ENCODE peak calls at places on chromosomes 2 and 18, in seven cellular contexts. F, Y, K, G, S, B and X are unnamed samples.

GRCh38 chr2:16513626-16514025 is 152.0 kb downstream of the CYRIA start:
- DNase-seq in K (no peak), B (no peak), F (no peak), S (no peak), Y (no peak), G (no peak), X (no peak)

GRCh38 chr18:63518178-63519012 is 23.8 kb upstream of the SERPINB12 start:
- DNase-seq in G (peak; percentile 36), F (peak; percentile 45), S (peak; percentile 66), B (peak; percentile 70), K (peak; percentile 89), Y (peak; percentile 70), X (peak; percentile 59)

GRCh38 chr2:240794178-240794721 is 25.8 kb downstream of the KIF1A start:
- DNase-seq in G (no peak), K (no peak), S (no peak), F (peak; percentile 16), Y (no peak), B (no peak), X (no peak)

GRCh38 chr2:122019729-122020128 is 264.3 kb downstream of the TSN start:
- DNase-seq in S (peak; percentile 72), F (peak; percentile 66), K (no peak), B (no peak), Y (no peak), G (no peak), X (no peak)

GRCh38 chr2:128410035-128410757 is 91.5 kb upstream of the HS6ST1 start:
- DNase-seq in F (no peak), S (peak; percentile 12), B (no peak), Y (peak; percentile 51), K (no peak), G (no peak), X (no peak)

GRCh38 chr2:132438650-132439030 is 22.0 kb downstream of the GPR39 start:
- DNase-seq in G (no peak), Y (no peak), S (no peak), F (no peak), K (no peak), B (peak; percentile 97), X (peak; percentile 99)

GRCh38 chr2:66851449-66851872 is 416.5 kb downstream of the MEIS1 start:
- DNase-seq in S (no peak), Y (no peak), B (peak; percentile 99), F (peak; percentile 70), K (no peak), G (no peak), X (peak; percentile 67)

GRCh38 chr18:9475643-9476580 is 599 bp downstream of the RALBP1 start:
- DNase-seq in K (peak; percentile 12), S (no peak), G (peak; percentile 85), Y (no peak), F (no peak), B (peak; percentile 39), X (peak; percentile 39)

GRCh38 chr2:227890495-227891079 is 19.2 kb downstream of the DAW1 start:
- DNase-seq in B (peak; percentile 61), F (no peak), K (peak; percentile 75), Y (no peak), G (peak; percentile 17), S (no peak), X (no peak)

GRCh38 chr2:156182132-156182531 is 150.4 kb downstream of the NR4A2 start:
- DNase-seq in K (no peak), B (no peak), S (peak; percentile 76), F (peak; percentile 45), G (no peak), Y (no peak), X (peak; percentile 95)

GRCh38 chr2:12096425-12096824 is 350.0 kb downstream of the LPIN1 start:
- DNase-seq in S (no peak), G (no peak), K (no peak), Y (no peak), F (no peak), B (no peak), X (no peak)

GRCh38 chr2:215879977-215880940 is 133.1 kb downstream of the MREG start:
- DNase-seq in S (no peak), Y (no peak), F (no peak), G (no peak), K (no peak), B (peak; percentile 68), X (no peak)

GRCh38 chr2:73588177-73588576 is 54.0 kb downstream of the NAT8 start:
- DNase-seq in G (no peak), B (no peak), S (no peak), F (no peak), Y (no peak), K (no peak), X (no peak)

GRCh38 chr2:232269867-232270266 is 108.7 kb upstream of the ALPP start:
- DNase-seq in B (no peak), S (no peak), K (no peak), Y (no peak), G (no peak), F (no peak), X (no peak)

GRCh38 chr2:47303341-47304148 is 99.4 kb upstream of the MSH2 start:
- DNase-seq in S (no peak), B (peak; percentile 29), F (no peak), Y (no peak), K (no peak), G (no peak), X (no peak)

GRCh38 chr2:61272421-61273070 is 110.6 kb downstream of the C2orf74 start:
- DNase-seq in G (no peak), S (no peak), B (peak; percentile 20), Y (no peak), K (no peak), F (no peak), X (no peak)

GRCh38 chr2:10126627-10127026 is 4.1 kb downstream of the RRM2 start:
- DNase-seq in G (no peak), Y (no peak), B (peak; percentile 83), S (no peak), K (no peak), F (peak; percentile 31), X (no peak)

GRCh38 chr2:70921839-70922590 is 13.7 kb upstream of the ATP6V1B1 start:
- DNase-seq in G (no peak), K (no peak), S (no peak), B (peak; percentile 33), F (no peak), Y (no peak), X (no peak)

GRCh38 chr2:162318280-162319222 is at the start of gene IFIH1:
- DNase-seq in Y (peak; percentile 92), B (peak; percentile 89), S (peak; percentile 92), K (peak; percentile 71), G (peak; percentile 18), F (peak; percentile 85), X (peak; percentile 92)

DNA sequence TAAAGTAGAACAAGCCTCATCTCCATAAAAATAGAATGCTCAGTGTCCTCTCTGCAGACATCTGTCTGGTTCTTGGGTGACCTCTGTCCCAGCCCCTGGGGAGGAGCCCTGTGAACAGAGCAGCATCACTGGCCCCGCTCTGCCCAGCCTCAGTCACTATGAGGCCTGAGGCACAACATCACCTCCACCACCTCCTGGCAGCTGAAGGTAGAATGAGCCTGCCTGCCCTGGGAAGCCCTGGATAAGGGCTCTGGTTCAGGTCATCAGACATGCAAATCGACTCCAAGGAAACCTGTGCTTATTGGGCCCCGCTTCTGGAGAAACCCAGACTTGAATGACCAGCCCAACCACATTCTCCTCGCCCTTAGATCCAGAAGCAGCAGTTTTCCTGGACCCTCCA is 229.5 kb downstream of the ANKRD36B start:
- DNase-seq in F (no peak), B (no peak), S (no peak), G (no peak), Y (no peak), K (no peak), X (no peak)
- H3K4me1 ChIP-seq in F (no peaks in the 10 kb centered on the region), B (no peaks in the 10 kb centered on the region), S (no peaks in the 10 kb centered on the region), G (no peaks in the 10 kb centered on the region), Y (no peaks in the 10 kb centered on the region), K (peaks cover 8% of the 10 kb centered on the region), X (no peaks in the 10 kb centered on the region)

GRCh38 chr2:219140726-219141125 is 19.9 kb downstream of the NHEJ1 start:
- DNase-seq in S (no peak), G (no peak), F (no peak), B (no peak), Y (no peak), K (no peak), X (no peak)

DNA sequence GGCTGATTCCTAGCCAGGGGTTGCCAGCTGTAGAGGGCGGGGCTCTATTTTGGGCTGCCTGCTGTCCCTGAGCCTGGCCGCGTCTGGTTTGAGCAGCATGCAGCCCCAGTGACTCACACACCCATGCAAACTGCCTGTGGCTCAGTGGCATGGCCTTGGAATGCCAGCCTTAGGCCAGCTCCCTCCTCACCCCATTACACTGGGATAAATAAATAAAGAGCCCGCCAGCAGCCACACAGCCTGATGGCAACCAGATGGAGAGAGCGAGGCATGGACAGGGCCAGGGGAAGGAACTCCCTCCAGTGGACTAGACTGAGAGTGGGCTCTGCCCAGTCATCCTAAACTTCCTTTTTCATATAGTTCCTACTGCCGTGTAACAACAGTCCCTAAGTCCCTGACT is 18.3 kb downstream of the NHEJ1 start:
- DNase-seq in G (no peak), B (peak; percentile 67), K (no peak), F (no peak), S (no peak), Y (no peak), X (no peak)
- TF ChIP-seq CTCF in G (no peak), B (peak; percentile 33), K (peak; percentile 14), F (no peak), S (no peak), Y (no peak), X (no peak)

GRCh38 chr2:105510761-105511669 is 112.2 kb upstream of the FHL2 start:
- DNase-seq in S (no peak), Y (no peak), G (no peak), K (no peak), F (no peak), B (peak; percentile 50), X (no peak)

GRCh38 chr2:105504459-105504858 is 105.6 kb upstream of the FHL2 start:
- DNase-seq in G (no peak), K (no peak), F (no peak), B (no peak), S (no peak), Y (no peak), X (no peak)

GRCh38 chr2:105509271-105510086 is 110.6 kb upstream of the FHL2 start:
- DNase-seq in G (no peak), S (no peak), K (no peak), F (no peak), Y (no peak), B (no peak), X (no peak)
- H3K27ac ChIP-seq in G (no peak overlapping the region), S (no peak overlapping the region), K (no peak overlapping the region), F (no peak overlapping the region), Y (no peak overlapping the region), B (no peak overlapping the region), X (no peak overlapping the region)

DNA sequence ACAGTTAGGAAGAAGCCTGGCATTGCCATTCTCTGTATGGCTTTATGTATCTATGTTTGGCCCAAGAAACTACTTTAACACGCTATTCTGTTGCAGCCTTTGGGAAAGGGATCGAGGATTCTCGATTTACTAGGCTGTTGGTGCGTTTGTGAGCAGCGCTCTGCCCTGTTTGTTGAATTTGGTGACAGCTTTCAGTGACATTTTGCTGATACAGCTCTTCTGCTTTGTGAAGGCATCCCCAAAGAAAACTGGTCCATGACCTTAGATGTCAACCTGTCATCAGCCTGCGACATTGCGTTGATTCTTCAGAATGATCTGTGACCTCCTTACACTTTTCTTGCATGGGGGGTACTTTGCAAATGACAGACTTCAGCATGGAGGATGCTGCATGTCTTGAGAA is 431.5 kb downstream of the ARHGAP15 start:
- DNase-seq in F (no peak), B (no peak), G (no peak), Y (no peak), K (no peak), S (no peak), X (no peak)
- H3K4me1 ChIP-seq in F (no peaks in the 10 kb centered on the region), B (no peaks in the 10 kb centered on the region), G (no peaks in the 10 kb centered on the region), Y (no peaks in the 10 kb centered on the region), K (no peaks in the 10 kb centered on the region), S (no peaks in the 10 kb centered on the region), X (no peaks in the 10 kb centered on the region)

GRCh38 chr18:23053756-23054457 is 81.4 kb upstream of the CABLES1 start:
- DNase-seq in B (peak; percentile 72), F (peak; percentile 3), K (peak; percentile 31), G (no peak), S (no peak), Y (no peak), X (peak; percentile 56)
- TF ChIP-seq CTCF in B (peak; percentile 42), F (no peak), K (peak; percentile 53), G (no peak), S (no peak), Y (no peak), X (peak; percentile 43)